ENCODE peak calls at places on chromosomes 2 and 18, in ten cellular contexts. C is hepatocyte, I is K562, S is SK-N-SH, D is PC-9, K is HCT116, P is endothelial cell of umbilical vein, V is IMR-90, Y is HepG2, Z is trophoblast cell. U is an unnamed sample.
A peak's percentile ranks its signal among the peaks of the same experiment; 100 is the strongest.

GRCh38 chr2:20291106-20291564 is 59.5 kb downstream of the PUM2 start:
- DNase-seq in C (peak; percentile 89), I (peak; percentile 60), S (peak; percentile 79), D (peak; percentile 77), K (peak; percentile 75), P (peak; percentile 83), V (peak; percentile 82), Y (peak; percentile 89), Z (peak; percentile 92), U (peak; percentile 93)

GRCh38 chr18:58937204-58937603 is 72.5 kb downstream of the ZNF532 start:
- DNase-seq in C (no peak), I (no peak), S (no peak), D (no peak), K (no peak), P (peak; percentile 87), V (peak; percentile 70), Y (no peak), Z (peak; percentile 8), U (no peak)

GRCh38 chr2:101533611-101534601 is 59.0 kb upstream of the RFX8 start:
- DNase-seq in C (no peak), I (no peak), S (no peak), D (no peak), K (no peak), P (peak; percentile 78), V (no peak), Y (no peak), Z (peak; percentile 12), U (no peak)

GRCh38 chr2:181581534-181581933 is 75.4 kb downstream of the CERKL start:
- DNase-seq in C (no peak), I (no peak), S (no peak), D (no peak), K (no peak), P (no peak), V (no peak), Y (no peak), Z (peak; percentile 12), U (peak; percentile 15)

GRCh38 chr2:98897746-98898145 is 38.3 kb downstream of the CRACDL start:
- DNase-seq in C (no peak), I (no peak), S (no peak), D (no peak), K (no peak), P (no peak), V (no peak), Y (no peak), Z (no peak), U (no peak)

GRCh38 chr2:127143851-127144782 is 37.2 kb upstream of the BIN1 start:
- DNase-seq in C (no peak), I (no peak), S (no peak), D (no peak), K (peak; percentile 12), P (peak; percentile 32), V (peak; percentile 49), Y (no peak), Z (no peak), U (no peak)

GRCh38 chr2:178718988-178719387 is 88.2 kb downstream of the TTN start:
- DNase-seq in C (no peak), I (no peak), S (no peak), D (no peak), K (no peak), P (no peak), V (no peak), Y (no peak), Z (no peak), U (no peak)

GRCh38 chr2:146602383-146602782 is 1242.4 kb upstream of the ACVR2A start:
- DNase-seq in C (no peak), I (no peak), S (no peak), D (no peak), K (no peak), P (no peak), V (peak; percentile 58), Y (no peak), Z (peak; percentile 35), U (peak; percentile 22)

GRCh38 chr18:65751145-65752085 is 603 bp downstream of the CDH7 start:
- DNase-seq in C (peak; percentile 30), I (no peak), S (no peak), D (no peak), K (no peak), P (no peak), V (no peak), Y (no peak), Z (no peak), U (no peak)

GRCh38 chr2:127650041-127650784 is 4.3 kb downstream of the GPR17 start:
- DNase-seq in C (no peak), I (no peak), S (no peak), D (no peak), K (no peak), P (no peak), V (no peak), Y (peak; percentile 36), Z (no peak), U (no peak)

GRCh38 chr2:150211164-150211631 is 276.3 kb downstream of the RND3 start:
- DNase-seq in C (no peak), I (no peak), S (no peak), D (no peak), K (no peak), P (no peak), V (peak; percentile 89), Y (no peak), Z (no peak), U (peak; percentile 7)

GRCh38 chr2:24885221-24886113 is 34.6 kb downstream of the ADCY3 start:
- DNase-seq in C (no peak), I (no peak), S (no peak), D (no peak), K (no peak), P (no peak), V (peak; percentile 50), Y (no peak), Z (no peak), U (no peak)

GRCh38 chr2:18829976-18830375 is 240.6 kb upstream of the NT5C1B start:
- DNase-seq in C (no peak), I (no peak), S (no peak), D (peak; percentile 68), K (no peak), P (no peak), V (no peak), Y (no peak), Z (no peak), U (no peak)

GRCh38 chr2:71882949-71883472 is 264.7 kb downstream of the CYP26B1 start:
- DNase-seq in C (peak; percentile 90), I (peak; percentile 93), S (peak; percentile 90), D (peak; percentile 57), K (peak; percentile 21), P (peak; percentile 43), V (peak; percentile 78), Y (peak; percentile 94), Z (peak; percentile 70), U (peak; percentile 45)

GRCh38 chr18:79911009-79911870 is 40.2 kb downstream of the SLC66A2 start:
- DNase-seq in C (peak; percentile 3), I (no peak), S (no peak), D (no peak), K (no peak), P (no peak), V (no peak), Y (no peak), Z (no peak), U (no peak)
- H3K4me2 ChIP-seq in C (no peak overlapping the region), I (no peak overlapping the region), S (no peak overlapping the region), D (no peak overlapping the region), K (no peak overlapping the region), P (no peak overlapping the region), V (no peak overlapping the region), Y (no peak overlapping the region), Z (peak overlapping the region; percentile 6), U (no peak overlapping the region)

DNA sequence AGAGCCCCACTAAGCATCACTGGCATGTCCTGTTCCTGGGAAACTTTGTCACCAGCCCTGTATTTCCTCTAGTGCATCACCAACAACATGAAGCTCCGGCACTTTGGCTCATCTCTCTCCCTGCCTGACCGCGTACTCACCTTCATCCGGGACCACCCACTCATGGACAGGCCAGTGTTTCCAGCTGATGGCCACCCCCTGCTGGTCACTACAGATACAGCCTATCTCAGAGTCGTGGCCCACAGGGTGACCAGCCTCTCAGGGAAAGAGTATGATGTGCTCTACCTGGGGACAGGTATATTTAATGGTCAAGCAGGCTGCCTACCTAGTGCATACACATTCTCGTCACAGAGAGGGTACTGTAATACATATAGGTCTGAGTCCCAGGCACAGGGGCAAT is 21.0 kb downstream of the SEMA4F start:
- DNase-seq in C (no peak), I (peak; percentile 28), S (peak; percentile 27), D (no peak), K (no peak), P (no peak), V (no peak), Y (no peak), Z (peak; percentile 2), U (no peak)
- H3K4me3 ChIP-seq in C (no peak overlapping the region), I (no peak overlapping the region), S (no peak overlapping the region), D (no peak overlapping the region), K (no peak overlapping the region), P (no peak overlapping the region), V (no peak overlapping the region), Y (no peak overlapping the region), Z (no peak overlapping the region), U (no peak overlapping the region)

GRCh38 chr2:171334171-171334570 is 99.6 kb downstream of the METTL8 start:
- DNase-seq in C (no peak), I (no peak), S (no peak), D (no peak), K (no peak), P (no peak), V (no peak), Y (no peak), Z (no peak), U (no peak)
- H3K4me2 ChIP-seq in C (no peak overlapping the region), I (no peak overlapping the region), S (no peak overlapping the region), D (no peak overlapping the region), K (no peak overlapping the region), P (no peak overlapping the region), V (no peak overlapping the region), Y (no peak overlapping the region), Z (no peak overlapping the region), U (no peak overlapping the region)

DNA sequence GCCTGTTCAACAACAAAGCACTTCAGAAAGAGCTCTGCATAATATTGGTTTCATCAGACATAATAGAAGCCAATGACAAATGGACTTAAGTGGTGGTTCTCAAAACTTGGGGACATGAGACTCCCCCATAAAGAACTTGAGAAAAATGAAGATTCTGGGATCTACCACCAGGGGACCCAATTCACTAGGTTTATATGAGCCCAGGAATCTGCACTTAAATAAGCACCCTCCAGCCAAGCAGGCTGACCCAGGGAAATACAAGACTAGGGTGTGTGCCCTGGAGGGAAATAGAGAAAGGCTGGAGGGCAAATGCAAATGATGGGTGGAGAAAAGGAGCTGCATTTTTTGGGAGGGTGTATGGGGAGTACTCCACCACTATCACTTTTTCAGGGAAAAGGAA is 52.5 kb downstream of the SATB2 start:
- DNase-seq in C (no peak), I (peak; percentile 13), S (no peak), D (no peak), K (peak; percentile 27), P (peak; percentile 11), V (peak; percentile 17), Y (peak; percentile 29), Z (no peak), U (peak; percentile 18)
- H3K4me3 ChIP-seq in C (no peak overlapping the region), I (no peak overlapping the region), S (no peak overlapping the region), D (no peak overlapping the region), K (no peak overlapping the region), P (no peak overlapping the region), V (no peak overlapping the region), Y (no peak overlapping the region), Z (no peak overlapping the region), U (no peak overlapping the region)

GRCh38 chr2:113182471-113183260 is 8.9 kb downstream of the PSD4 start:
- DNase-seq in C (no peak), I (no peak), S (no peak), D (no peak), K (no peak), P (no peak), V (no peak), Y (no peak), Z (no peak), U (no peak)
- H3K4me2 ChIP-seq in C (no peak overlapping the region), I (no peak overlapping the region), S (no peak overlapping the region), D (no peak overlapping the region), K (no peak overlapping the region), P (no peak overlapping the region), V (no peak overlapping the region), Y (no peak overlapping the region), Z (no peak overlapping the region), U (no peak overlapping the region)

GRCh38 chr2:219125886-219126270 is 34.7 kb downstream of the NHEJ1 start:
- DNase-seq in C (no peak), I (no peak), S (no peak), D (no peak), K (no peak), P (no peak), V (no peak), Y (no peak), Z (no peak), U (peak; percentile 16)
- H3K4me3 ChIP-seq in C (no peak overlapping the region), I (no peak overlapping the region), S (no peak overlapping the region), D (no peak overlapping the region), K (peak overlapping the region; percentile 37), P (no peak overlapping the region), V (no peak overlapping the region), Y (no peak overlapping the region), Z (no peak overlapping the region), U (peak overlapping the region; percentile 33)

U was measured in PC-3.